ENCODE peak calls at places on chromosome 21, in four cellular contexts. One of them, this sample, is unnamed.

GRCh38 chr21:25039461-25040380 is 567.6 kb downstream of the MRPL39 start:
- DNase-seq in body of pancreas: no peak
- DNase-seq in CD8-positive, alpha-beta T cell: no peak
- DNase-seq in pancreas: no peak
- DNase-seq in this sample: no peak

GRCh38 chr21:45420061-45420521 is 15.1 kb downstream of the COL18A1 start:
- DNase-seq in body of pancreas: no peak
- DNase-seq in CD8-positive, alpha-beta T cell: no peak
- DNase-seq in pancreas: no peak
- DNase-seq in this sample: no peak

GRCh38 chr21:33899199-33899598 is 16.4 kb downstream of the ATP5PO start:
- DNase-seq in body of pancreas: peak; percentile 27
- DNase-seq in CD8-positive, alpha-beta T cell: no peak
- DNase-seq in pancreas: peak; percentile 26
- DNase-seq in this sample: no peak

GRCh38 chr21:36235058-36235582 is 78.5 kb downstream of the DOP1B start:
- DNase-seq in body of pancreas: peak; percentile 9
- DNase-seq in CD8-positive, alpha-beta T cell: no peak
- DNase-seq in pancreas: no peak
- DNase-seq in this sample: no peak

GRCh38 chr21:46022551-46023107 is 41.1 kb downstream of the COL6A1 start:
- DNase-seq in body of pancreas: no peak
- DNase-seq in CD8-positive, alpha-beta T cell: no peak
- DNase-seq in pancreas: no peak
- DNase-seq in this sample: no peak

GRCh38 chr21:45290948-45291612 is 3.4 kb upstream of the POFUT2 start:
- DNase-seq in body of pancreas: no peak
- DNase-seq in CD8-positive, alpha-beta T cell: no peak
- DNase-seq in pancreas: no peak
- DNase-seq in this sample: no peak

GRCh38 chr21:38843806-38844479 is 38.2 kb downstream of the ETS2 start:
- DNase-seq in body of pancreas: no peak
- DNase-seq in CD8-positive, alpha-beta T cell: no peak
- DNase-seq in pancreas: no peak
- DNase-seq in this sample: no peak

GRCh38 chr21:33543505-33544129 is 779 bp downstream of the SON start:
- DNase-seq in body of pancreas: no peak
- DNase-seq in CD8-positive, alpha-beta T cell: no peak
- DNase-seq in pancreas: peak; percentile 66
- DNase-seq in this sample: no peak

GRCh38 chr21:45293726-45294401 is 6.2 kb upstream of the POFUT2 start:
- DNase-seq in body of pancreas: no peak
- DNase-seq in CD8-positive, alpha-beta T cell: no peak
- DNase-seq in pancreas: peak; percentile 27
- DNase-seq in this sample: peak; percentile 7

GRCh38 chr21:31161157-31161556 is 122.9 kb upstream of the KRTAP19-8 start:
- DNase-seq in body of pancreas: no peak
- DNase-seq in CD8-positive, alpha-beta T cell: no peak
- DNase-seq in pancreas: no peak
- DNase-seq in this sample: no peak

GRCh38 chr21:35051287-35051818 is 2.3 kb upstream of the RUNX1 start:
- DNase-seq in body of pancreas: peak; percentile 92
- DNase-seq in CD8-positive, alpha-beta T cell: peak; percentile 84
- DNase-seq in pancreas: peak; percentile 79
- DNase-seq in this sample: peak; percentile 54
- TF ChIP-seq CTCF in body of pancreas: peak; percentile 48
- TF ChIP-seq CTCF in CD8-positive, alpha-beta T cell: peak; percentile 58
- TF ChIP-seq CTCF in pancreas: peak; percentile 15
- TF ChIP-seq CTCF in this sample: no peak

DNA sequence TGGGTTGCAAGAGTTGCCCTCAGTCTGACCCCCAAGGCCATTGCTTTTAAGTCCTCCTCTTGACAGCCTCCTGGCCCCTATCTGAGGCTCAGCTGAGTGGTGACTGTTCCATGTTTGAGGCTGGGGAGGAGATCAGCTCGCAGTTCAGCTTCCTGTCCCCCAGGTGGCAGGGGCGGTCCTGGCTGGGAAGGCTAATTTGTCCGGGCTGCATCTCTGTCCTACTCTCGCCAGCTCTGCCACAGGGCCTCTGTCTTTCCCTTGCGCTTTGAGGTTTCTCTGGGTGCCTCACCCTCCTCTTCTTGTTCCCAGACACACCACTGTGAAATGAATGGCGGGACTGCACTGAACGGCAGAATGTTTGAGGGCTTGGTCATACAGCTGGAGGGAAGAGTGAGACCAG is 157.3 kb downstream of the KCNJ6 start:
- DNase-seq in body of pancreas: peak; percentile 33
- DNase-seq in CD8-positive, alpha-beta T cell: no peak
- DNase-seq in pancreas: peak; percentile 37
- DNase-seq in this sample: no peak
- TF ChIP-seq CTCF in body of pancreas: no peak
- TF ChIP-seq CTCF in CD8-positive, alpha-beta T cell: no peak
- TF ChIP-seq CTCF in pancreas: peak; percentile 37
- TF ChIP-seq CTCF in this sample: no peak

GRCh38 chr21:40830836-40831235 is 16.1 kb downstream of the DSCAM start:
- DNase-seq in body of pancreas: no peak
- DNase-seq in CD8-positive, alpha-beta T cell: no peak
- DNase-seq in pancreas: no peak
- DNase-seq in this sample: no peak
- TF ChIP-seq CTCF in body of pancreas: no peak
- TF ChIP-seq CTCF in CD8-positive, alpha-beta T cell: no peak
- TF ChIP-seq CTCF in pancreas: no peak
- TF ChIP-seq CTCF in this sample: no peak

GRCh38 chr21:32356874-32357395 is 35.9 kb downstream of the URB1 start:
- DNase-seq in body of pancreas: no peak
- DNase-seq in CD8-positive, alpha-beta T cell: no peak
- DNase-seq in pancreas: no peak
- DNase-seq in this sample: no peak
- TF ChIP-seq CTCF in body of pancreas: no peak
- TF ChIP-seq CTCF in CD8-positive, alpha-beta T cell: no peak
- TF ChIP-seq CTCF in pancreas: no peak
- TF ChIP-seq CTCF in this sample: no peak

GRCh38 chr21:42755766-42756579 is 102.6 kb downstream of the PDE9A start:
- DNase-seq in body of pancreas: no peak
- DNase-seq in CD8-positive, alpha-beta T cell: no peak
- DNase-seq in pancreas: no peak
- DNase-seq in this sample: no peak

GRCh38 chr21:42754270-42754933 is 101.0 kb downstream of the PDE9A start:
- DNase-seq in body of pancreas: no peak
- DNase-seq in CD8-positive, alpha-beta T cell: no peak
- DNase-seq in pancreas: no peak
- DNase-seq in this sample: no peak

GRCh38 chr21:42756580-42757250 is 103.3 kb downstream of the PDE9A start:
- DNase-seq in body of pancreas: no peak
- DNase-seq in CD8-positive, alpha-beta T cell: no peak
- DNase-seq in pancreas: no peak
- DNase-seq in this sample: no peak

GRCh38 chr21:42753804-42754203 is 100.4 kb downstream of the PDE9A start:
- DNase-seq in body of pancreas: no peak
- DNase-seq in CD8-positive, alpha-beta T cell: no peak
- DNase-seq in pancreas: no peak
- DNase-seq in this sample: no peak

DNA sequence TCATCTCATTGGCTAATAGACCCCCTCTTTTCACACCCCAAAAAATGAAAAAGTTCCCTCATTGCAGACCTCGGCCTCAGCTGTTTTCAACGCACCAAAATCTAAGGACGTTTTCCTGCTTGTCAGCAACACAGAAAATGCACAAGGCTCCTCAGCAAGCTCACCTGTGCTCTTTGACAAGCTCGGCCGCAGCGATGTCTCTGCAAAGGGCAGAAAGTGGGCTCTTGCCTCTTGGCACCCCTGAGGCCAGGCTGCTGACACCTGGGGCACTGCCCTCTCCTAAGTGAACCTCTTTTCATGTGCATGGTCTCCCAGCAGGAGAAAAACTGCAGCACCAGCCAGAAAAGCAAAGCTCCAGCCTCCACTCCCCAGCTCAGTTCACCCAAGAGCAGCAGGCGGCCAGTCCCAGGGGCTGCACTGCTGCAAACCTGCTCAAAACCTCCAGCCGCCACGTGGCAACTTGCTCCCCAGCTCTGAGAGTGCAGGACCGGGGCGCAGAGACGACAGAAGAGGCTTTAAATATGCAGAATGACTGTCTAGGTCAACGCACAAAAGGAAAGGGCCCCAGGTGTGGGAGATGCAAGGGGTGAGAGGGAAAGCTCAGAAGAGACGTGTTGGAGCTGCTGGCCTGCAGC is 101.7 kb downstream of the PDE9A start:
- DNase-seq in body of pancreas: no peak
- DNase-seq in CD8-positive, alpha-beta T cell: no peak
- DNase-seq in pancreas: no peak
- DNase-seq in this sample: no peak
- TF ChIP-seq CTCF in body of pancreas: no peak
- TF ChIP-seq CTCF in CD8-positive, alpha-beta T cell: no peak
- TF ChIP-seq CTCF in pancreas: no peak
- TF ChIP-seq CTCF in this sample: no peak

DNA sequence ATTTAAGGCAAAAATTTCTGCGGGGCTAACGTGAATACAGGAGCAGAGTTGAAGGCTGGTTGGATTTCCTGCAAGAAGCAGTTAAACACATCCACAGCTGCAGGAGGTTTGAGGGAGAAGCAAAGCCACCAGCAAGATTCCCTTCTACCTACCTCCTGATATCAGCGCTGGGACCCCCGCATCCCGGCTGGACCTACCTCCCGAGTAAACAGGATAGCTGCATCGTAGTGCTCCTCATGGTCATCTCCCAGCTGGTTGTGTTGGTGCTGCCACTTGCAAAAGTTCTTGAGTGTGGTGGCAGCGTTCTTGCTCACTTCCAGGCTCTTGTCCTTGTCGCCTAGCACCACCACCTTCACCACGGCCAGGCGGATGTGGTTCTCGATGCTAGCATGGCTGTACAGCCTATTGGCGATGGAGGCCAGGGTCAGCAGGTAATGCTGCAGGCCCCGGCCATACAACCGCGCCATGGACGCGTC is 1.8 kb downstream of the ADAMTS5 start:
- DNase-seq in body of pancreas: no peak
- DNase-seq in CD8-positive, alpha-beta T cell: no peak
- DNase-seq in pancreas: no peak
- DNase-seq in this sample: no peak
- TF ChIP-seq CTCF in body of pancreas: no peak
- TF ChIP-seq CTCF in CD8-positive, alpha-beta T cell: no peak
- TF ChIP-seq CTCF in pancreas: no peak
- TF ChIP-seq CTCF in this sample: no peak

DNA sequence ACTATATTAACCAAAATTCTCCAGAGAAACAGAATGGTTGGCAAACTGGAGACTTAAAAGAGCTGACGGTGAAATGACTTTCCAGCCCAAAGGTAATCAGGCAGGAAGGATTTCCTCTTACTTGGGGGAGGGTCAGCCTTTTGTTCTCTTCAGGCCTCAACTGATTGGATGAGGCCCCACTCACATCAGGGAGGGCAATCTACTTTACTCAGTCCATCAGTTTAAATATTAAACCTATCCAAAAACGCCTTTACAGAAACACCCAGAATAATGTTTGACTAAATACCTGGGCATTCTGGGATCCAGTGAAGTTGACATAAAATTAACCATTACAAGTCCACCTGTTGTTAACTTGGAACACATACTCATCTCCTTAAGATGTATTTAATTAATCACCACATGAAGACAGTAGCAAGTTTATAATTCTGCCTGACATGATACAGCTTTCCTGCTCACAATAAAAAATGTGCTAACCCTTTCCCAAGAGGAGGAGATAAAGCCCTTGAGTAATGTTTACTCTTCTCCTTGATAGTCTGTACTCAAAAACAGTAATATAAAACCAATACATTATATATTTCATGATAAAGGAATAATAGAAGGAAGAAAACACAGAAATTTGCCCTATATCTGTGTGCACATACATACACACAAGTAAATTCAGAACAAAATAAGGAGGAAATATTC is 107.3 kb upstream of the RUNX1 start:
- DNase-seq in body of pancreas: no peak
- DNase-seq in CD8-positive, alpha-beta T cell: no peak
- DNase-seq in pancreas: no peak
- DNase-seq in this sample: no peak
- TF ChIP-seq CTCF in body of pancreas: no peak
- TF ChIP-seq CTCF in CD8-positive, alpha-beta T cell: no peak
- TF ChIP-seq CTCF in pancreas: no peak
- TF ChIP-seq CTCF in this sample: no peak

This sample was measured in activated B cell treated with CpG ODN at 0.5 μM for 24 hours.